ENCODE peak calls at places on chromosomes 12 and 14, in five cellular contexts. M is IMR-90, Q is A549, U is SK-N-SH, R is GM12878. S is an unnamed sample.
A peak's percentile ranks its signal among the peaks of the same experiment; 100 is the strongest.

GRCh38 chr12:15534322-15534721 is 212.0 kb downstream of the PTPRO start:
- DNase-seq in M (peak; percentile 47), Q (no peak), U (no peak), R (peak; percentile 34), S (no peak)

GRCh38 chr12:127245437-127245836 is 1021.5 kb upstream of the TMEM132C start:
- DNase-seq in R (no peak), U (no peak), Q (no peak), M (peak; percentile 59), S (no peak)

GRCh38 chr14:54784657-54785056 is 118.0 kb downstream of the GCH1 start:
- DNase-seq in Q (no peak), M (no peak), U (peak; percentile 33), R (no peak), S (no peak)

GRCh38 chr12:49967777-49968250 is 4.9 kb upstream of the AQP6 start:
- DNase-seq in M (no peak), U (no peak), R (no peak), Q (no peak), S (no peak)

GRCh38 chr12:108046633-108047032 is 82.5 kb upstream of the WSCD2 start:
- DNase-seq in M (no peak), Q (no peak), U (no peak), R (no peak), S (no peak)

GRCh38 chr12:95239216-95239615 is 21.6 kb downstream of the VEZT start:
- DNase-seq in M (no peak), R (no peak), Q (no peak), U (no peak), S (no peak)

GRCh38 chr12:68803948-68804653 is 3.9 kb upstream of the MDM2 start:
- DNase-seq in R (no peak), U (no peak), M (no peak), Q (no peak), S (no peak)

GRCh38 chr12:120496353-120497340 is 734 bp downstream of the DYNLL1 start:
- DNase-seq in R (no peak), Q (peak; percentile 45), U (peak; percentile 81), M (peak; percentile 56), S (peak; percentile 90)

GRCh38 chr12:64494998-64495729 is 43.2 kb downstream of the TBK1 start:
- DNase-seq in R (no peak), M (no peak), U (peak; percentile 55), Q (no peak), S (no peak)

GRCh38 chr14:55603401-55603953 is 23.5 kb downstream of the KTN1 start:
- DNase-seq in R (no peak), Q (no peak), U (no peak), M (no peak), S (no peak)

GRCh38 chr12:113136128-113136989 is 798 bp upstream of the RASAL1 start:
- DNase-seq in Q (peak; percentile 55), U (peak; percentile 50), R (no peak), M (no peak), S (no peak)

GRCh38 chr12:49190317-49190716 is 1.4 kb upstream of the TUBA1A start:
- DNase-seq in R (no peak), Q (no peak), M (no peak), U (peak; percentile 42), S (no peak)

GRCh38 chr14:40623641-40624040 is 983.0 kb upstream of the LRFN5 start:
- DNase-seq in Q (no peak), M (no peak), U (no peak), R (no peak), S (no peak)

GRCh38 chr12:113302925-113303640 is 31.8 kb downstream of the SLC8B1 start:
- DNase-seq in U (no peak), M (no peak), R (no peak), Q (no peak), S (no peak)

GRCh38 chr12:59370933-59371332 is 224.9 kb upstream of the SLC16A7 start:
- DNase-seq in U (no peak), R (no peak), Q (no peak), M (no peak), S (no peak)

GRCh38 chr12:130070017-130070653 is 92.1 kb upstream of the FZD10 start:
- DNase-seq in R (no peak), M (no peak), Q (peak; percentile 30), U (peak; percentile 49), S (peak; percentile 75)

GRCh38 chr12:121003650-121004049 is 12.6 kb downstream of the C12orf43 start:
- DNase-seq in M (no peak), R (no peak), U (no peak), Q (peak; percentile 63), S (no peak)

GRCh38 chr14:58805605-58806358 is 168.0 kb downstream of the DACT1 start:
- DNase-seq in R (no peak), Q (no peak), M (peak; percentile 44), U (no peak), S (no peak)

GRCh38 chr14:67487937-67488893 is at the start of gene TMEM229B:
- DNase-seq in Q (no peak), R (peak; percentile 94), U (no peak), M (no peak), S (no peak)

GRCh38 chr12:89756638-89757321 is 48.1 kb upstream of the ATP2B1 start:
- DNase-seq in R (peak; percentile 97), U (no peak), M (peak; percentile 99), Q (peak; percentile 95), S (peak; percentile 81)

GRCh38 chr14:81384900-81385299 is 15.2 kb downstream of the STON2 start:
- DNase-seq in M (no peak), Q (no peak), U (no peak), R (no peak), S (no peak)

GRCh38 chr12:57513266-57513665 is 7.0 kb downstream of the DDIT3 start:
- DNase-seq in M (no peak), R (no peak), U (no peak), Q (no peak), S (no peak)

GRCh38 chr12:109927622-109928021 is 27.5 kb downstream of the TCHP start:
- DNase-seq in Q (peak; percentile 64), M (peak; percentile 41), R (no peak), U (peak; percentile 75), S (peak; percentile 71)

GRCh38 chr12:49367381-49368239 is at the start of gene SPATS2:
- DNase-seq in M (no peak), Q (peak; percentile 26), U (no peak), R (no peak), S (peak; percentile 96)

GRCh38 chr12:14854586-14855163 is 11.3 kb upstream of the ART4 start:
- DNase-seq in Q (no peak), M (peak; percentile 16), R (no peak), U (no peak), S (no peak)

GRCh38 chr14:53591816-53592215 is 364.8 kb downstream of the BMP4 start:
- DNase-seq in U (no peak), R (no peak), M (peak; percentile 4), Q (no peak), S (no peak)
- TF ChIP-seq RCOR1 in U (no peak), R (no peak), M (no peak), Q (no peak), S (no peak)

GRCh38 chr14:76305474-76305826 is 70.5 kb upstream of the ESRRB start:
- DNase-seq in R (no peak), Q (no peak), M (no peak), U (no peak), S (no peak)

GRCh38 chr14:76307786-76308780 is 67.9 kb upstream of the ESRRB start:
- DNase-seq in R (no peak), M (no peak), Q (no peak), U (no peak), S (no peak)

GRCh38 chr14:76304536-76305473 is 71.1 kb upstream of the ESRRB start:
- DNase-seq in U (no peak), M (no peak), R (no peak), Q (no peak), S (no peak)

GRCh38 chr14:76309572-76310551 is 66.1 kb upstream of the ESRRB start:
- DNase-seq in M (no peak), R (no peak), Q (no peak), U (no peak), S (no peak)

GRCh38 chr14:76306131-76306530 is 69.8 kb upstream of the ESRRB start:
- DNase-seq in Q (no peak), U (no peak), M (no peak), R (no peak), S (no peak)
- TF ChIP-seq RCOR1 in Q (no peak), U (no peak), M (no peak), R (no peak), S (no peak)

DNA sequence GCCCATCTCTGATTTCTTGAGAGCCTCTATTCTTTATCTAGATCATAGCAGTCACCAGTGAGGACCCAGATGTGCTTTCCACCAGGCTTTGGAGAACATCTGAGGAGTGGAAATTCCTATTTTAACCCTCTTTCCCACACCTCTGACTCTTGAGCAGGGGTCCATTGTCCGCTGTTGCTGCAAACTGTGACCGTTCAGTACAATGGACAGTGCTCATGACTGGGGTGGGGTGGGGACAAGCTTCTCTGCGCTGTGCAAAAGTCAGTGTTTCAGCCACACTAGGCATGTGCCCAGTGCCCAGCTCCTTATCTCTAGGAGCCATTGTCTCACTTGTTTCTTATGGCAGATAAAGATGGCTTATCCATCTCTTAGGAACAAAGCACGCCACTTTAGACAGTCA is 16.9 kb upstream of the KRT7 start:
- DNase-seq in R (no peak), Q (no peak), M (peak; percentile 28), U (no peak), S (no peak)
- TF ChIP-seq RCOR1 in R (no peak), Q (no peak), M (no peak), U (no peak), S (no peak)

GRCh38 chr12:22990501-22990900 is 365.5 kb downstream of the ETNK1 start:
- DNase-seq in R (no peak), Q (no peak), M (no peak), U (no peak), S (no peak)

GRCh38 chr12:22994276-22994675 is 369.3 kb downstream of the ETNK1 start:
- DNase-seq in Q (no peak), U (no peak), M (no peak), R (no peak), S (no peak)

GRCh38 chr12:22993639-22994038 is 368.7 kb downstream of the ETNK1 start:
- DNase-seq in R (no peak), U (no peak), M (no peak), Q (no peak), S (no peak)
- TF ChIP-seq RCOR1 in R (no peak), U (no peak), M (no peak), Q (no peak), S (no peak)

DNA sequence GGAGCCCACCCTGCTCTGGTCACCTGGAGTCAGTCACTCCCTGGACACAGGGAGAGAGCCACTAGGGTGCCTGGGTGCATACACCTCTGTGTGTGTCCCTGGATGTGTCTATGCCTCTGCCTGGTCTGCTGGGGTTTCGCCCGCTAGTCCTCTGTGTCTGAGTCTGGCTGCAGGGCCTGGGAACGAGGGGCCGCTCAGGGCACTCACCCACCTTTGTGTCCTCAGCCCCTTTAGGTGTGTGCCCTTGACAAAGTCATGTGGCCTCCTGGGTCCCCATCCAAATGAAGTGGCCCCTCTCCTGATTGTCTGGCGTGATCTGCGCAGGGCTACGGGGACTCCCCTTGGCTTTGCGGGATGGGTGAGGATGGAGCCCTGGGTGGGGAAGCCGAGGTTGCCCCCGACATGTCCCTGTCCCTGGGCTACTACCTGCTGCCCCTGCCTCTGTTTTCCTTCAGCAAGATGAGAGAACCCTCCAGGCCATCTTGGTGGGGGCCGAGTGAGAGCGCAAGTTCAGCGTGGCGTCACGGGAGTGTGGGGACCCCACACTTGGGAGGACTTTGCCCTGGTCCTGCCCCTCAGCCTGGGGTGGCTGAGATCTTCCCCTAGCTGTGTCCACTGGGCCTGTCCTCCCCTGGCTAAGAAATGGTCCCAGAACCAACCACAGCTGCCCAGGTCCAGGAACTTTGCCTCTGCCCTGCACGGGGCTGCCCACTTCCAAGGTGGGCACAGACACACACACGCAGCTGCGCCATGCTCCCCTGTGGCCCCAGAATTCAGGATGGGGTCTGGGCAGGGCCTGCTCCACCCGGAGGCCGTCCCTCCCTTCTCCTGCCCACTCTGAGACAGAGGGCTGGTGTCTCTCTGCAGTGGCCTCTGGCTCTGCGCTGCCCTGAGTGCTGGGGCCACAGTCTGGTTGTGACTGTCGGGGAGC is 2.7 kb upstream of the AHNAK2 start:
- DNase-seq in U (no peak), R (no peak), Q (no peak), M (no peak), S (no peak)
- TF ChIP-seq RCOR1 in U (no peak), R (no peak), Q (no peak), M (no peak), S (no peak)